ENCODE peak calls at places on chromosomes 16 and 17, in four cellular contexts. One of them, this sample, is unnamed.

GRCh38 chr17:39212841-39213480 is 12.8 kb downstream of the STAC2 start:
- DNase-seq in mucosa of descending colon: peak; percentile 24
- DNase-seq in upper lobe of left lung: peak; percentile 90
- DNase-seq in CD8-positive, alpha-beta T cell: no peak
- DNase-seq in this sample: no peak

GRCh38 chr17:20184191-20184590 is 175.0 kb downstream of the SPECC1 start:
- DNase-seq in mucosa of descending colon: no peak
- DNase-seq in upper lobe of left lung: no peak
- DNase-seq in CD8-positive, alpha-beta T cell: no peak
- DNase-seq in this sample: no peak

GRCh38 chr16:28596115-28596630 is 677 bp downstream of the SULT1A2 start:
- DNase-seq in mucosa of descending colon: no peak
- DNase-seq in upper lobe of left lung: peak; percentile 50
- DNase-seq in CD8-positive, alpha-beta T cell: no peak
- DNase-seq in this sample: no peak

GRCh38 chr17:49595980-49596379 is 20.3 kb downstream of the NXPH3 start:
- DNase-seq in mucosa of descending colon: no peak
- DNase-seq in upper lobe of left lung: no peak
- DNase-seq in CD8-positive, alpha-beta T cell: no peak
- DNase-seq in this sample: no peak

GRCh38 chr17:3773511-3773910 is 27.5 kb downstream of the ITGAE start:
- DNase-seq in mucosa of descending colon: no peak
- DNase-seq in upper lobe of left lung: no peak
- DNase-seq in CD8-positive, alpha-beta T cell: no peak
- DNase-seq in this sample: no peak

GRCh38 chr16:8818499-8819270 is 21.0 kb downstream of the PMM2 start:
- DNase-seq in mucosa of descending colon: no peak
- DNase-seq in upper lobe of left lung: no peak
- DNase-seq in CD8-positive, alpha-beta T cell: no peak
- DNase-seq in this sample: no peak

GRCh38 chr16:50496990-50497389 is 51.2 kb upstream of the NKD1 start:
- DNase-seq in mucosa of descending colon: no peak
- DNase-seq in upper lobe of left lung: no peak
- DNase-seq in CD8-positive, alpha-beta T cell: no peak
- DNase-seq in this sample: no peak

GRCh38 chr17:50684612-50685333 is 22.9 kb downstream of the ANKRD40 start:
- DNase-seq in mucosa of descending colon: peak; percentile 81
- DNase-seq in upper lobe of left lung: no peak
- DNase-seq in CD8-positive, alpha-beta T cell: no peak
- DNase-seq in this sample: no peak

GRCh38 chr17:44829558-44830358 is at the start of gene GJC1:
- DNase-seq in mucosa of descending colon: no peak
- DNase-seq in upper lobe of left lung: no peak
- DNase-seq in CD8-positive, alpha-beta T cell: peak; percentile 18
- DNase-seq in this sample: peak; percentile 76

GRCh38 chr17:33910200-33910857 is 344.8 kb upstream of the CCL2 start:
- DNase-seq in mucosa of descending colon: no peak
- DNase-seq in upper lobe of left lung: no peak
- DNase-seq in CD8-positive, alpha-beta T cell: no peak
- DNase-seq in this sample: no peak

GRCh38 chr16:75702247-75702646 is 986 bp upstream of the DUXB start:
- DNase-seq in mucosa of descending colon: no peak
- DNase-seq in upper lobe of left lung: no peak
- DNase-seq in CD8-positive, alpha-beta T cell: no peak
- DNase-seq in this sample: peak; percentile 65

GRCh38 chr16:35692824-35693223 is 2233.4 kb downstream of the TP53TG3F start:
- DNase-seq in mucosa of descending colon: no peak
- DNase-seq in upper lobe of left lung: no peak
- DNase-seq in CD8-positive, alpha-beta T cell: no peak
- DNase-seq in this sample: no peak

GRCh38 chr17:63834431-63835166 is 7.1 kb upstream of the FTSJ3 start:
- DNase-seq in mucosa of descending colon: no peak
- DNase-seq in upper lobe of left lung: peak; percentile 59
- DNase-seq in CD8-positive, alpha-beta T cell: peak; percentile 68
- DNase-seq in this sample: peak; percentile 84

GRCh38 chr16:77951788-77952187 is 70.6 kb upstream of the CLEC3A start:
- DNase-seq in mucosa of descending colon: no peak
- DNase-seq in upper lobe of left lung: no peak
- DNase-seq in CD8-positive, alpha-beta T cell: no peak
- DNase-seq in this sample: peak; percentile 47

GRCh38 chr16:34078697-34079096 is 619.3 kb downstream of the TP53TG3F start:
- DNase-seq in mucosa of descending colon: no peak
- DNase-seq in upper lobe of left lung: no peak
- DNase-seq in CD8-positive, alpha-beta T cell: no peak
- DNase-seq in this sample: no peak

GRCh38 chr17:46978489-46979022 is 497 bp downstream of the RPRML start:
- DNase-seq in mucosa of descending colon: no peak
- DNase-seq in upper lobe of left lung: no peak
- DNase-seq in CD8-positive, alpha-beta T cell: no peak
- DNase-seq in this sample: peak; percentile 32

DNA sequence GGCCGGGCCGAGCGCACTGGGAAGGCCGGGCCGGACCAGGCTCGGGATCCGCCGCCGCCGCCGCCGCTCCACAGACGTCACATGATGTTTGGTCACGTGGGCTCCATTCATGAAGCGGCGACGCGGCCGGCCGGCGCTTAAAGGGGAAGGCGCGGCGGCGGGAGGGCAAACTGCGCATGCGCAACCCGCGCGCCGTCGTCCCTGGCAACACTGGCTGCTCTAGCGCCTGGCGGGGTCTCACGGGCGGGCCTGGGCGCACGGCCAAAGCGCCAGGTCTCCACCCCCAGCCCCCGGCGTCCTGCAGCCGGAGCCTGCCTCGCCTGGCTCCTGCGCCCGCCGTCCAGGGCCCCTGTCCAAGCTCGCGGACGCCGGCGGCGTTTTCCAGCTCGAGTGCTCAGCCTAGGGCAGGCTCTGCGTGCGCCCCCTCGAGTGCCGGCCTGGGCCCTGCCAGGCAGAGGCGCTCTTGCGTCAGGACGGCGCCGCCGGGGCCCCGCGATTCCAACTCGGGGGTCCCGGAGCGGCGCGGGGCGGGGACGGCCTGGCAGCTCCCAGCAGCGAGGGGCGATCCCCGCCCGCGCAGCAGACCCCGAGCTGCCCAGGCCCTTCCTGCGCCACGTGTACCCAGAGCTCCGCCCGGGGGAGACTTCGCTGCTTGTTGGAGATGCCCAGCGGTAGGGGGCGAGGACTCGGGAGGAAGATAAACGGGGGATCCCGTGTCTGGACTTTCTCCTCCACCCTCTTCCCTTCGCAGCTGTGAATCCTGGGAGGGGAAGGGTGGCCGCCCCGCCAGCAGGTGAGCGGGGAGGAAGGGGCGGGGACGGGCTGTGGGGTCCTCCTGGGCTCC is at the start of gene MAFG:
- DNase-seq in mucosa of descending colon: peak; percentile 93
- DNase-seq in upper lobe of left lung: peak; percentile 92
- DNase-seq in CD8-positive, alpha-beta T cell: peak; percentile 88
- DNase-seq in this sample: peak; percentile 94
- TF ChIP-seq CTCF in mucosa of descending colon: no peak
- TF ChIP-seq CTCF in upper lobe of left lung: peak; percentile 25
- TF ChIP-seq CTCF in CD8-positive, alpha-beta T cell: no peak
- TF ChIP-seq CTCF in this sample: peak; percentile 77

DNA sequence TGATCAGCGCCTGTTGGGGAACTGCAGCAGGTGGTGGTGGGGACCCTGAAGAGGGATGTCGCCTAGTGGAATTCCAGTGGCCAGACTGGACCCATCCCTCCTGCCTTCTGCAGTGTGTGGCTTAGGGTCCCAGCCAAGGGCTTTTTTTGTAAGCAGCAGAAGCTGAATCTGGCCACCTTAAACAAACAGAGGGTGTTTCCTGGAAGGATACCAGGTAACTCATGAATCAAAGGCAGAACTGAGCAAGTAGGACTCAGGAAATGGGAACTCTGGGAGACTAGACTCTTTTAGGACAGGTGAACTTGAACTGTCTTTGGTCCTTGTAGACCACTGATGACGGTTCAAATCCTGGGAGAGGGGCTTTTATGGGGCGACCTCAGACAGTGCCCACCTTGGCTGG is 124.0 kb downstream of the ABCC6 start:
- DNase-seq in mucosa of descending colon: no peak
- DNase-seq in upper lobe of left lung: no peak
- DNase-seq in CD8-positive, alpha-beta T cell: no peak
- DNase-seq in this sample: no peak
- H3K4me3 ChIP-seq in mucosa of descending colon: no peak overlapping the region
- H3K4me3 ChIP-seq in upper lobe of left lung: no peak overlapping the region
- H3K4me3 ChIP-seq in CD8-positive, alpha-beta T cell: no peak overlapping the region
- H3K4me3 ChIP-seq in this sample: no peak overlapping the region

GRCh38 chr17:10428781-10429180 is 7.0 kb upstream of the MYH8 start:
- DNase-seq in mucosa of descending colon: no peak
- DNase-seq in upper lobe of left lung: no peak
- DNase-seq in CD8-positive, alpha-beta T cell: no peak
- DNase-seq in this sample: no peak

GRCh38 chr17:10435096-10435495 is 13.3 kb upstream of the MYH8 start:
- DNase-seq in mucosa of descending colon: no peak
- DNase-seq in upper lobe of left lung: no peak
- DNase-seq in CD8-positive, alpha-beta T cell: no peak
- DNase-seq in this sample: peak; percentile 9

GRCh38 chr17:10429416-10430045 is 7.8 kb upstream of the MYH8 start:
- DNase-seq in mucosa of descending colon: no peak
- DNase-seq in upper lobe of left lung: no peak
- DNase-seq in CD8-positive, alpha-beta T cell: no peak
- DNase-seq in this sample: no peak
- TF ChIP-seq CTCF in mucosa of descending colon: no peak
- TF ChIP-seq CTCF in upper lobe of left lung: no peak
- TF ChIP-seq CTCF in CD8-positive, alpha-beta T cell: no peak
- TF ChIP-seq CTCF in this sample: no peak

DNA sequence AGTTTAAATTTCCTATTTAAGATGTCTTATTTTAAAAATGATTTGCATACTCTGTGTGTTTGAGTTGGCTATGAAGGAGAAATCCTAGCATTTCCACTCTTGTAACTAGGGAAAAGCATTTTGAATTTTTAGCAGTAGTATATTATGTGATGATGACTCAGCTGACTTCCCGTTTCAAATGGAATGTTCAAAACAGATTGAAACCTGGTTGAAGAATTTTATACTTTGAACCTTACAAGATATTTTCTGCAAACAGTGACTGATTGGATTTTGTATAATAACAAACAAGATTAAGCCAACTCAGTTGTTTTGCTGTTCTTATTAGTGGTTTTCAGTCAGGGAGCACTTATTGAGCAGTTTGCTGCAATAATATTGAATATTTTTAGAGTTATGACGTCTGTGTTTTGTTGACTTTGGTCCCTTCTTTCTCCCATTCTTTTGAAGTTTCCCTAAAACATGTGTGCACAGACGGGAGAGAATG is 8.0 kb downstream of the TNRC6A start:
- DNase-seq in mucosa of descending colon: no peak
- DNase-seq in upper lobe of left lung: no peak
- DNase-seq in CD8-positive, alpha-beta T cell: no peak
- DNase-seq in this sample: no peak
- H3K4me3 ChIP-seq in mucosa of descending colon: no peak overlapping the region
- H3K4me3 ChIP-seq in upper lobe of left lung: no peak overlapping the region
- H3K4me3 ChIP-seq in CD8-positive, alpha-beta T cell: no peak overlapping the region
- H3K4me3 ChIP-seq in this sample: no peak overlapping the region

DNA sequence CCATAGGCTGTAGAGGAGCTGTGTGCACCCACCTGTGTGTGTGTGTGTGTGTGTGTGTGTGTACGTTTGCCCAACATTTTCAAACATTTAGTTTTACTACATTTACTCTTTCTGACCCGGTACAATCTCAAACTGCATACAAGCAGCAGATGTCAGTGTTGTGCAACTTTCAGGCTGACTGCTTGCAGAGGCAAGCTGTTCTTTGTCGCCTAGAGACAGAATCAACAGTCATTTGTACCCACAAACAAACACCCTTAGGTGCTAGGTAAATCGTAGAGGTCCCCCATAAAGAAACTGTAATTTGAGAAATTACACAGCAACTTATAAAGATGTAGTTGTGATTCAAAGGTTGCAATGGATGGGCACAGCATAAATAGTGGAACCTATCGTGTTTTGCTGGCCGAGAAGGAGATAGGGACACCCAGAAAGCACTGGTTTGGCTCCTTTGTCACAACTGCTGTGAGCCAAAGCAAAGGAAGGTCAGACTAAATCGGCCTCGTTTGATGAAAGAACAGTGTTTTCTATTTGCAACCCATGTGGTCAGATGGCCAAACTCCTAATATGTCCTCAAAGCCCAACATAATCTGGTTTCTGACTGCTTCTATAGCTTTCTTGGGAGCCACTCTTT is 478.4 kb downstream of the TOX3 start:
- DNase-seq in mucosa of descending colon: no peak
- DNase-seq in upper lobe of left lung: peak; percentile 26
- DNase-seq in CD8-positive, alpha-beta T cell: no peak
- DNase-seq in this sample: peak; percentile 32
- TF ChIP-seq CTCF in mucosa of descending colon: no peak
- TF ChIP-seq CTCF in upper lobe of left lung: no peak
- TF ChIP-seq CTCF in CD8-positive, alpha-beta T cell: no peak
- TF ChIP-seq CTCF in this sample: peak; percentile 62